ENCODE peak calls at places on chromosomes 13 and 19, in four cellular contexts. S, E, L and D are unnamed samples.

GRCh38 chr13:31882794-31883193 is 143.5 kb downstream of the RXFP2 start:
- DNase-seq in L (no peak), E (no peak), S (no peak), D (no peak)

GRCh38 chr13:105167385-105167784 is 1368.1 kb downstream of the EFNB2 start:
- DNase-seq in E (no peak), S (no peak), L (no peak), D (no peak)

GRCh38 chr13:113951246-113951999 is 22.5 kb downstream of the C13orf46 start:
- DNase-seq in L (peak), E (peak), S (peak), D (peak)

GRCh38 chr19:44846455-44847143 is 502 bp downstream of the NECTIN2 start:
- DNase-seq in L (no peak), E (peak), S (no peak), D (no peak)

GRCh38 chr19:42553292-42554045 is 25.2 kb upstream of the CEACAM1 start:
- DNase-seq in E (no peak), S (no peak), L (no peak), D (no peak)

GRCh38 chr13:33015275-33015674 is 948 bp upstream of the KL start:
- DNase-seq in L (no peak), E (no peak), S (no peak), D (no peak)

GRCh38 chr13:40318366-40318765 is 348.1 kb downstream of the FOXO1 start:
- DNase-seq in S (no peak), E (no peak), L (no peak), D (no peak)

GRCh38 chr19:54667217-54667616 is 4.4 kb downstream of the LILRB4 start:
- DNase-seq in L (no peak), E (no peak), S (no peak), D (no peak)

GRCh38 chr13:112657850-112658445 is 31.9 kb upstream of the ATP11A start:
- DNase-seq in E (no peak), S (no peak), L (no peak), D (no peak)

GRCh38 chr19:30881986-30882385 is 467.2 kb downstream of the TSHZ3 start:
- DNase-seq in S (no peak), L (no peak), E (no peak), D (no peak)

GRCh38 chr19:17761148-17761547 is 9.9 kb downstream of the FCHO1 start:
- DNase-seq in L (no peak), E (no peak), S (no peak), D (no peak)

GRCh38 chr19:43525836-43526771 is 897 bp downstream of the ETHE1 start:
- DNase-seq in E (no peak), L (no peak), S (no peak), D (no peak)

GRCh38 chr19:4587527-4587926 is 28.0 kb upstream of the SEMA6B start:
- DNase-seq in S (no peak), E (no peak), L (no peak), D (no peak)

GRCh38 chr19:4592445-4592844 is 33.0 kb upstream of the SEMA6B start:
- DNase-seq in E (no peak), L (no peak), S (no peak), D (no peak)

GRCh38 chr19:4590559-4590958 is 31.1 kb upstream of the SEMA6B start:
- DNase-seq in S (no peak), L (no peak), E (no peak), D (no peak)

GRCh38 chr19:4591296-4591695 is 31.8 kb upstream of the SEMA6B start:
- DNase-seq in L (no peak), S (no peak), E (no peak), D (no peak)

DNA sequence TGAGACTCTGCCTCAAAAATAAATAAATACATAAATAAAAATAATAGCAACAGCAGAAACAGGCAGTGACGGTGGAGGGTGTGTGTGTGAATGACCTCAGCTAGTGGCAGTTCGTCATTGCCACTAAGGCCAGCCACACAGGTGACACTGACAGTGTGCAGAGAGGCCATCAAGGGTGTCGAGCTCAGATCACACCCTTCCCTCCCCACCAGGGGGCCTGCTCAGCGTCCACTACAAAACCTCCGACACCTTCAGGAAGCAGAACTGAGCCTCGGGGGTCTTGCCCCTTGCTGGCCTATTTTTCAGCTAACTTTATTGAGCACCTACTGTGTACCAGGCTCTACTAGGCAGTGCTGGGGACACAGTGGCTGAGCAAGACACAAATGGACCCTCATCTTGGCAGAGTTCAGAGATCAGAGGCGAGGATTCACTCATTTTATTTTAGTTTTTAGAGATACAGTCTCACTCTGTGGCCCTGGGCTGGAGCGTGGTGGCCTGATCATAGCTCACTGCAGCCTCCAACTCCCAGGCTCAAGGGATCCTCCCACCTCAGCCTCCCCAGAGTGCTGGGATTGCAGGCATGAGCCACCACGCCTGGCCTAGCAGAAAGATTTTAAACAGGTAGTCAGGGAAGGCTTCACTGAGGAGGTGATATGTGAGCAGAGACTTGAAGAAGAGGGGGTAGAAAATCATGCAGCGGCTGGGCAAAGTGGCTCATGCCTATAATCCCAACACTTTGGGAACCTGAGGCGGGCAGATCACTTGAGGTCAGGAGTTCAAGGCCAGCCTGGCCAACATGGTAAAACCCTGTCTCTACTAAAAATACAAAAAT is 30.3 kb upstream of the SEMA6B start:
- DNase-seq in L (no peak), E (peak), S (no peak), D (peak)
- TF ChIP-seq CTCF in L (no peak), E (peak), S (no peak), D (peak)

DNA sequence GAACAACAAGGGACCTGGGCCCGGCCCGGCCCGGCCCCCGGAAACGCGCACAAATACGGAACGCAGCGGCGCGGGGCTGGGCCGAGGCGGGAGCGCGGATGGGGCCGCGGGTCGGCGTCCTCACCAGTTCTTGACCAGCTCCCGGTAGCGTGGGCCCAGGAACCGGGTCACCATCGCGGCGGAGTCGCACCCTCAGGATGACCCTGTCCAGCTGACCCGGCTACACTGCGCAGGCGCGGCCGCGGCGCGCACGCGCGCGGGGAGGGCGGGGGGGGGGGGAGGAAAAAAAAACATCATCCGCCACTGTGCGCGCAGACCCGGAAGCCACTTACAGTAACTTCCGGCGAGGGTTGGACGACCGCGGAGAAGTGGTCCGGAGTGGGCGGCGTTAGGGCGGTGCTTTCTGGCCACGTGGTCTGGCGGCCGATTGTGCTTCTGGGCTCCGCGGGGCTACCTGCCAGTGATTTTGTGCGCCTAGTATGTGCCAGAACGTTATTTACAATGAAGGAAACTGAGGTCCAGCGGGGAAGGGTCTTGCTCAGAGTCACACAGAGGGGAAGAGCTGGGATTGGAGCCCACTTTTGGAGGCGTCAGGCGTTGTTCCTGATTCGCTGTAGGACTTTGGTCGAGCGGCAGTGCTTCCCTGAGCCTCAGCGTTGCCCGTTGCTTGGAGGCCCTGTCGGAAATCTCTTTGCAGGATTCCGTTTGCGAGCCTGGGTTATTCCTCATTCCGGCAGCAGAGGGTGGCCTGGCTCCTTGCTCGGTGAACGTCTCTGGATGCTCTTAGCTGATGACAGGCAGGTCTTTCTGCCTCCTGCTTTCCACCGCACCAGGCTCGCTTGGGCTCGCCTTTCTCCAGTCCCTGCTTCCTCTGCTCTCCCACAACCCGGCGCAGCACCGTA is at the start of gene UQCR11:
- DNase-seq in L (peak), E (peak), S (peak), D (peak)
- TF ChIP-seq CTCF in L (peak), E (peak), S (peak), D (peak)

GRCh38 chr13:27827646-27828045 is 35.4 kb downstream of the GSX1 start:
- DNase-seq in E (no peak), S (no peak), L (no peak), D (no peak)

GRCh38 chr13:27824121-27824520 is 31.8 kb downstream of the GSX1 start:
- DNase-seq in S (no peak), L (no peak), E (no peak), D (no peak)

GRCh38 chr13:27830010-27830409 is 37.7 kb downstream of the GSX1 start:
- DNase-seq in S (peak), E (peak), L (peak), D (peak)

GRCh38 chr13:27825153-27825552 is 32.9 kb downstream of the GSX1 start:
- DNase-seq in E (no peak), L (no peak), S (no peak), D (no peak)

DNA sequence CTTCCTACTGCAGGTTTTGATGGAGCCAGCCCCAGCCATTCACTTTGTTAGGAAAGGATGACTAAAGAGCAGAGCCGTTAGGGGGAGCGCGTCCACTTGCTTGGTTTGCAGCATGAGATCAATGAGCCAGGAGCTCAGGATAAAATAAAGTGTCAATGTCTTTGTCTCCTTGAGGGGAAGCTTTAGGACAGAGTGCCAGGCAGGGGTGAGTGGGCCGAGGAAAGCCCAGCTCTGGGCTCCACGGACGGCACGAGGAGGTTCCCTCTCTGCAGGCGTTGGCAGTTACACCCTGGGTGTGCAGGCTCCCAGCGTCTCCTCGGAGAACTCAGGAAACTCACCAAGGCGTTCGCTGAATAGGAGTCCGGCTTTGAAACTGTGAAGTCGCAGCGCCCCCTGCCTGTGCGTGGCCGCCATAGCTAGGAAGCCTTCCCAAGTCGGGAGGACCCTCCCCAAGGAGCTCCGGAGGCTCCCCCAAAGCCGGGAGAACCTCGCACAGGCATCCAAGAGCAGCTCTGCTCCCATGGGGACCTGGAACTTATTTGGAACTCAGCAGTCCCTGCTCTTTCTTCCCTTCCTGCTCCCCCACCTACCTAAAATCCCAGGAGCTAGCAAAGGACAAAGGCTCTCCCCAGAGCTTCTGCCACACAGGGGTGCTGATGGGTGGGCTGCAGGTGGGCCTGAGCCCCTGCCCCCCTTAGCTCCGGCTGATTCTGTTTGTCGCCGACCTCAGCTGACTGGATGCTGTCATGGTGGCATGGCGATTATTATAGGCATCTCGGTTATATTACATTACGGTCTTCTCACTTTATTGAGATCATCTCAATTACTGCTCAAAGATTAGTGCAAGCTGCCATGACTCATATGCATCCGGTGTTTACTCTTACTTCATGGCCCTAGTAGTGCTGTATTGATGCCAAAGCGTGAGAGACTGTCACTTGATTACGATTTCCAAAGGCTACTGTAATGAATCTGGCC is 34.4 kb downstream of the GSX1 start:
- DNase-seq in L (peak), S (peak), E (peak), D (peak)
- TF ChIP-seq CTCF in L (peak), S (peak), E (peak), D (peak)

GRCh38 chr13:26095338-26095737 is 43.5 kb upstream of the SHISA2 start:
- DNase-seq in L (no peak), E (no peak), S (no peak), D (no peak)
- TF ChIP-seq CTCF in L (no peak), E (no peak), S (no peak), D (no peak)

GRCh38 chr13:110045202-110045601 is 258.8 kb upstream of the IRS2 start:
- DNase-seq in L (no peak), E (no peak), S (no peak), D (no peak)

GRCh38 chr13:110045919-110046318 is 259.5 kb upstream of the IRS2 start:
- DNase-seq in E (no peak), S (no peak), L (no peak), D (no peak)

GRCh38 chr13:110044521-110045200 is 258.3 kb upstream of the IRS2 start:
- DNase-seq in E (no peak), L (no peak), S (no peak), D (no peak)

GRCh38 chr13:110042253-110042652 is 255.9 kb upstream of the IRS2 start:
- DNase-seq in S (no peak), L (no peak), E (no peak), D (no peak)

GRCh38 chr13:110047511-110047910 is 259.4 kb downstream of the COL4A1 start:
- DNase-seq in E (no peak), L (no peak), S (peak), D (no peak)
- TF ChIP-seq CTCF in E (no peak), L (no peak), S (no peak), D (no peak)

GRCh38 chr19:51439021-51439465 is 19.2 kb downstream of the SIGLEC8 start:
- DNase-seq in E (no peak), S (no peak), L (peak), D (peak)
- TF ChIP-seq CTCF in E (peak), S (peak), L (peak), D (peak)

GRCh38 chr13:110353339-110353977 is 46.4 kb downstream of the COL4A2 start:
- DNase-seq in S (peak), E (no peak), L (no peak), D (no peak)
- TF ChIP-seq CTCF in S (no peak), E (no peak), L (no peak), D (no peak)

GRCh38 chr19:2624537-2625091 is 77.9 kb downstream of the GNG7 start:
- DNase-seq in S (no peak), E (peak), L (no peak), D (peak)
- TF ChIP-seq CTCF in S (no peak), E (no peak), L (no peak), D (peak)

GRCh38 chr19:1943661-1944087 is 2.7 kb downstream of the CSNK1G2 start:
- DNase-seq in E (no peak), S (no peak), L (no peak), D (no peak)

GRCh38 chr19:1944088-1944915 is 3.3 kb downstream of the CSNK1G2 start:
- DNase-seq in E (no peak), L (no peak), S (no peak), D (no peak)

GRCh38 chr19:1942934-1943555 is 2.1 kb downstream of the CSNK1G2 start:
- DNase-seq in S (no peak), L (no peak), E (no peak), D (no peak)

GRCh38 chr19:1942078-1942933 is 1.3 kb downstream of the CSNK1G2 start:
- DNase-seq in S (peak), L (peak), E (peak), D (peak)

GRCh38 chr19:1941146-1942077 is at the start of gene CSNK1G2:
- DNase-seq in L (no peak), S (peak), E (no peak), D (no peak)
- TF ChIP-seq CTCF in L (no peak), S (no peak), E (peak), D (peak)